ENCODE peak calls at places on chromosomes 13 and 19, in five cellular contexts. A, J, R, L and F are unnamed samples.

GRCh38 chr13:88932950-88933349 is 1261.8 kb downstream of the SLITRK5 start:
- DNase-seq in J (no peak), L (no peak), R (no peak), A (no peak), F (no peak)

GRCh38 chr19:7292950-7293794 is 1.0 kb downstream of the INSR start:
- DNase-seq in R (no peak), L (peak), J (peak), A (peak), F (peak)

GRCh38 chr13:25324100-25324499 is 22.7 kb downstream of the NUP58 start:
- DNase-seq in L (no peak), R (no peak), J (no peak), A (no peak), F (no peak)

GRCh38 chr19:38831142-38831605 is 420 bp downstream of the ECH1 start:
- DNase-seq in A (peak), R (peak), L (no peak), J (peak), F (no peak)

GRCh38 chr13:97879646-97880297 is 73.7 kb upstream of the IPO5 start:
- DNase-seq in J (no peak), L (no peak), R (peak), A (no peak), F (no peak)

GRCh38 chr19:18414504-18415176 is 4.6 kb upstream of the SSBP4 start:
- DNase-seq in L (no peak), R (no peak), A (no peak), J (peak), F (no peak)

GRCh38 chr13:30744056-30744684 is 8.8 kb downstream of the ALOX5AP start:
- DNase-seq in R (peak), J (no peak), A (no peak), L (no peak), F (no peak)

GRCh38 chr13:88726075-88726474 is 1054.9 kb downstream of the SLITRK5 start:
- DNase-seq in R (no peak), L (no peak), A (no peak), J (no peak), F (no peak)

GRCh38 chr19:40089462-40089861 is 1.3 kb downstream of the ZNF780A start:
- DNase-seq in A (no peak), L (no peak), J (peak), R (no peak), F (no peak)

GRCh38 chr19:44745386-44745831 is 3.1 kb upstream of the BCL3 start:
- DNase-seq in A (no peak), L (peak), J (peak), R (peak), F (no peak)

GRCh38 chr19:23946569-23946968 is 31.9 kb downstream of the ZNF726 start:
- DNase-seq in J (no peak), L (no peak), A (no peak), R (no peak), F (no peak)

GRCh38 chr13:112067871-112068305 is 939 bp downstream of the SOX1 start:
- DNase-seq in A (no peak), J (no peak), L (no peak), R (no peak), F (peak)

GRCh38 chr13:46609052-46609451 is 56.1 kb downstream of the LRCH1 start:
- DNase-seq in J (no peak), A (no peak), R (no peak), L (no peak), F (no peak)

GRCh38 chr19:13574933-13575332 is 68.7 kb upstream of the CACNA1A start:
- DNase-seq in J (no peak), L (no peak), R (peak), A (no peak), F (no peak)
- TF ChIP-seq POLR2A in J (no peak), L (no peak), R (no peak), A (no peak), F (no peak)

GRCh38 chr13:45447050-45447661 is 17.6 kb upstream of the COG3 start:
- DNase-seq in J (no peak), L (no peak), A (no peak), R (no peak), F (no peak)
- TF ChIP-seq POLR2A in J (no peak), L (no peak), A (no peak), R (no peak), F (no peak)

DNA sequence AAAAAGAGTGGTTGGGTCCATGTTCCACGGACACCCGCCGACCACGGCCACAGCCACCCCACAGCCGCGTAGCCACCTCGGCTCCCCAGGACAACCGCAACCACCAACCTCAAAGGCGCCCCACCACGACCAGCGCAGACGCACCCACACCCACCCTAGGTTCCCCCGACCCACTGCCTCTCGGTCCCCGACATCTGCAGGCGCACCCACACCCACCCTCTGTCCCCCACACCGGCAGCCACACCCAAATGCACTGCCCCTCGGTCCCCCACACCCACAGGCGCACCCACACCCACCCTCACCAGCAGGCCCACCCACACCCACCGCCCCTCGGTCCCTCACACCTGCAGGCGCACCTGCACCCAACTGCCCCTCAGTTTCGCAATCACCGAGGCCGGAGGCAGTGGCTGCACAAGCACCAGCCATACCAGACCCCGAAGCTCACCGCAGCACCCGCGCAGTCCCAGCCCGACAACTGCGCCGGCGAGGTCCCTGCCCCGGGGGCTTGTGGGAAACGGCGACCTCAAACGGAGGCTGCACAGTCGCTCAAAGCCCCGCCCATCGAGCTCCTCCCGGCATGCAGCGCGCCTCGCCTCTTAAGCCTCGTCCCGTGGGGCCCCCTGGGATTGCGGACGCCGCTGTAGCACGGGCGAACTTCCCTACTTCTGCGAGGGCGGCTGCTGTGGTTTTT is 18.3 kb downstream of the ZNF77 start:
- DNase-seq in R (no peak), L (peak), J (no peak), A (no peak), F (no peak)
- TF ChIP-seq POLR2A in R (no peak), L (no peak), J (no peak), A (no peak), F (no peak)

DNA sequence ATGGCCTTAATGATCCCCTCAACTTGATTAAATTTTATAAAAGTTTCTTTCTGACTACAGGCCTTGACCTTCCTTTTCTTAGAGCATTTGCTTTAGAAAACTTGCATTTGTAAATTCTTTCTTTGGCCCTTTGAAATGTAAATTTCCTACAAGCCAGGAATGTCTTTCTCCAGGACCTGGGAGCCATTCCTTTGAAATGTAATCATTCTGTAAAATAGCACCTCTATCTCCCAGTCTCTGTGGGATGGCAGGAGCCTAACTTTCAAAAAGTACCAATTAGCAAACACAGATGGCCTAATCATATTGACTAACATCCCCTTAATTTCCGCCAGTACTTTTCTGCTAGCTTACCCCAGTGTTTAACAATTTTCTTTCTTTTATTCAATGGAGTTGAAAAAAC is 1394.2 kb upstream of the ATXN8OS start:
- DNase-seq in R (no peak), J (no peak), A (no peak), L (no peak), F (no peak)
- TF ChIP-seq POLR2A in R (no peak), J (no peak), A (no peak), L (no peak), F (no peak)

GRCh38 chr13:99310382-99311031 is 3.3 kb upstream of the GPR183 start:
- DNase-seq in L (no peak), J (no peak), A (no peak), R (no peak), F (no peak)
- TF ChIP-seq POLR2A in L (no peak), J (no peak), A (no peak), R (no peak), F (no peak)

DNA sequence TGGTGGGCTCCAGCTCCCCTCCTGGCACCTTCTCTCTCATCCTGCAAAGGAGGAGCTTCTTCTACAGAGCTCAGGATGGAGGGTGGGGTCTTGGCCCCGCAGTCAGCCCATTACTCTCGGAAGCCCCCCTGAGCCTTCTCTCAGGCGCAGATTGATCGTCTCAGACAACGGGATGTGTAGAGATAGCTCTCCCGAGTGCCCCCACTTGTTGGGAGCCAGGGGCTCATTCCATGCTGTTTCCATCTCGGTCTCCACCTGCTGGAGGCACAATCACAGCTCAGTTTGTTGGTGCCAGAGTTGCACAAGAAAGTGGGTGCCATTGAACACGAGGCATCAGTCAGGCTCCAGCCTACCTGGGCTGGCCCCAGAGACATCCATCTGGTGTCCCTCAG is 3.6 kb upstream of the ZNF135 start:
- DNase-seq in J (no peak), R (no peak), A (no peak), L (no peak), F (no peak)
- TF ChIP-seq POLR2A in J (no peak), R (no peak), A (no peak), L (no peak), F (no peak)

DNA sequence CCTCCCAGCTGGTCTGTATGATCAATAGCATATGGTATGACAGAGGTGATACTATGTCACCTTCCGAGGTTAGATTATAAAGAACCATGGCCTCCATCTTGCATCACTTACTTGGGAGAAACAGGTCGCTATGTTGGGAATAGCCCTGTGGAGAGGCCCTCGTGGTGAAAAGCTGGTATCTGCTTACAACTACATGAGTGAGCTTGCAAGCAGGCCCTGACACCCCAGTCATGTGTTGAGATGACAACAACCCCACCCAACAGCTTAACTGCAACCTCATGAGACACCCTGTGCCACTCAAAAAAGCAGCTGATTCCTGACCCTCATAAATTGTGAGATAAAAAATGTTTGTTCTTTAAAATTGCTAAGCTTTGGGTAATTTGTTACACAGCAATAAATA is 18.8 kb downstream of the MTRF1 start:
- DNase-seq in A (no peak), L (no peak), R (no peak), J (no peak), F (peak)
- TF ChIP-seq POLR2A in A (no peak), L (no peak), R (no peak), J (no peak), F (peak)

DNA sequence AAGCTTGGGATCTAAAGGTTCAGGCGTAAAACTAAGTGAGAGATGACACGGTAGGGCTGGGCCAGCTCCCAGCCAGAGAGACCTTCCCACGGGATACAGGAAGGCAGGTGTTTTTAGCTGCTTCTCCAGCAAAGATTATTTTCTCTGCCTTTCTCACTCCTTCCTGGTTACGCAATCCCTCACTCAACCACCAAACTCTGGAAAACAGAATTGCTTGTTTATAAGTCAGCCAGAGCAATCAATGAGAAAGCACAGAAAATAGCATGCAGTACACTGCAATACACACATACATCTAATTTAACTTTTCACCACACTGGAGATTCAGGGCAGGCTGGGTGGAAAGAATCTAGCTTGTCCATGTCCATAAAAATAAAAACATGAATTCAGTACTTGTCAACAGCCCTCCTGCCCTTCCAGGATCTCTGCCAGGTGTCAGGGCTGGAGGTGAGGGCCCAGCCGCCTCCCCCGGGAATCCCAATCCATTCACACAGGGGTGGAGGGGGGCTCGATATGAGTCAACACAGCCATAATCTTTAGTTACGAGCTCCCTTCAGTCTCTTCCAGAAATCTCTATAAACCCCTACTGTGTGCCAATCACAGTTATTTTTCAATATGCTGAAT is 12.2 kb downstream of the RHPN2 start:
- DNase-seq in R (no peak), J (no peak), L (no peak), A (no peak), F (no peak)
- TF ChIP-seq POLR2A in R (no peak), J (no peak), L (no peak), A (no peak), F (no peak)